ENCODE peak calls at places on chromosomes 7 and 10, in seven cellular contexts. J is Peyer's patch; A is spleen; X is stimulated activated CD4-positive, alpha-beta T cell treated with anti-CD3 and anti-CD28 coated beads, Interleukin-12 subunit alpha, Interleukin-12 subunit beta, amount 100 ng/mL, for 48 hours; S is EL; M is caudate nucleus; H is HT1080. F is an unnamed sample.

GRCh38 chr10:22932626-22933370 is 4.9 kb downstream of the ARMC3 start:
- DNase-seq in X (no peak), H (no peak), A (no peak), S (no peak), J (no peak), M (no peak), F (no peak)

GRCh38 chr7:156684661-156685060 is 44.1 kb downstream of the RNF32 start:
- DNase-seq in X (no peak), J (no peak), M (no peak), A (no peak), S (no peak), H (no peak), F (no peak)

GRCh38 chr7:376306-376969 is 86.5 kb downstream of the FOXL3 start:
- DNase-seq in H (no peak), J (no peak), S (no peak), A (peak; percentile 72), X (no peak), M (no peak), F (no peak)

GRCh38 chr10:99123851-99124250 is 111.8 kb downstream of the HPSE2 start:
- DNase-seq in H (no peak), A (no peak), X (no peak), M (no peak), J (no peak), S (no peak), F (no peak)

GRCh38 chr7:156155988-156156733 is 343.9 kb upstream of the SHH start:
- DNase-seq in J (no peak), A (no peak), H (no peak), S (no peak), M (no peak), X (no peak), F (peak; percentile 23)

GRCh38 chr10:68364101-68364886 is 31.6 kb upstream of the PBLD start:
- DNase-seq in S (no peak), M (no peak), X (no peak), A (no peak), J (no peak), H (no peak), F (no peak)

GRCh38 chr7:5396999-5397656 is 26.5 kb downstream of the TNRC18 start:
- DNase-seq in M (peak; percentile 28), A (peak; percentile 99), H (peak; percentile 99), S (peak; percentile 97), J (peak; percentile 87), X (peak; percentile 68), F (peak; percentile 97)

GRCh38 chr10:110260746-110261477 is 43.8 kb downstream of the SMNDC1 start:
- DNase-seq in S (peak; percentile 3), A (no peak), M (no peak), H (no peak), X (no peak), J (no peak), F (no peak)

GRCh38 chr10:103983367-103983911 is 16.5 kb downstream of the SLK start:
- DNase-seq in J (no peak), H (peak; percentile 48), S (no peak), A (no peak), M (no peak), X (no peak), F (no peak)

GRCh38 chr7:2200584-2200980 is 32.2 kb downstream of the MAD1L1 start:
- DNase-seq in J (no peak), X (no peak), S (no peak), H (no peak), A (peak; percentile 62), M (no peak), F (no peak)

F was measured in MCF 10A.